ENCODE peak calls at places on chromosomes 16 and 17, in eight cellular contexts. R, D, N, A, H, S, G and T are unnamed samples.
A peak's percentile ranks its signal among the peaks of the same experiment; 100 is the strongest.

GRCh38 chr16:66484453-66485213 is 57.5 kb downstream of the BEAN1 start:
- DNase-seq in G (no peak), R (no peak), S (no peak), N (peak; percentile 24), H (no peak), A (no peak), D (no peak), T (no peak)

GRCh38 chr16:68993885-68994284 is 111.6 kb upstream of the HAS3 start:
- DNase-seq in A (peak; percentile 91), S (no peak), G (no peak), D (no peak), N (no peak), H (peak; percentile 87), R (no peak), T (peak; percentile 23)

GRCh38 chr17:57530026-57530425 is 215.1 kb downstream of the CCDC182 start:
- DNase-seq in D (no peak), R (no peak), H (no peak), G (no peak), S (no peak), A (peak; percentile 45), N (no peak), T (no peak)

GRCh38 chr16:8669481-8669880 is 4.9 kb upstream of the ABAT start:
- DNase-seq in A (no peak), N (no peak), R (no peak), H (no peak), G (no peak), D (no peak), S (no peak), T (no peak)

GRCh38 chr17:21252875-21253645 is at the start of gene NATD1:
- DNase-seq in N (peak; percentile 90), R (peak; percentile 97), A (peak; percentile 93), D (peak; percentile 96), H (peak; percentile 75), G (peak; percentile 65), S (peak; percentile 80), T (peak; percentile 92)

GRCh38 chr16:89117975-89118289 is 24.3 kb downstream of the ACSF3 start:
- DNase-seq in G (no peak), R (no peak), S (no peak), N (no peak), A (no peak), D (no peak), H (no peak), T (no peak)

GRCh38 chr17:70906808-70907207 is 737.5 kb downstream of the KCNJ2 start:
- DNase-seq in A (peak; percentile 64), H (no peak), D (peak; percentile 64), N (no peak), S (peak; percentile 11), G (no peak), R (peak; percentile 12), T (no peak)

GRCh38 chr17:55524440-55525220 is 13.4 kb upstream of the SMIM36 start:
- DNase-seq in A (no peak), N (no peak), G (no peak), R (no peak), H (no peak), S (no peak), D (no peak), T (no peak)

GRCh38 chr16:29912087-29912486 is 11.8 kb downstream of the ASPHD1 start:
- DNase-seq in H (no peak), A (no peak), S (no peak), R (peak; percentile 17), G (no peak), D (no peak), N (no peak), T (no peak)

GRCh38 chr17:17134051-17134951 is 71.8 kb downstream of the PLD6 start:
- DNase-seq in A (no peak), H (no peak), R (no peak), G (no peak), S (no peak), D (no peak), N (no peak), T (no peak)

GRCh38 chr17:27471321-27472269 is 15.3 kb downstream of the KSR1 start:
- DNase-seq in N (no peak), D (no peak), G (peak; percentile 41), A (peak; percentile 43), S (peak; percentile 50), R (no peak), H (no peak), T (no peak)

GRCh38 chr16:72844225-72844920 is 203.6 kb downstream of the ZFHX3 start:
- DNase-seq in G (no peak), A (no peak), D (peak; percentile 43), N (no peak), S (peak; percentile 30), H (no peak), R (no peak), T (no peak)

GRCh38 chr16:57992084-57992483 is 8.4 kb downstream of the ZNF319 start:
- DNase-seq in H (no peak), A (no peak), D (no peak), S (no peak), G (no peak), N (no peak), R (no peak), T (peak; percentile 2)

GRCh38 chr17:36940313-36941264 is 3.3 kb downstream of the LHX1 start:
- DNase-seq in R (peak; percentile 50), S (no peak), G (no peak), H (no peak), N (no peak), D (peak; percentile 55), A (no peak), T (no peak)

GRCh38 chr17:74165811-74166365 is 37.6 kb upstream of the RPL38 start:
- DNase-seq in N (no peak), H (no peak), D (no peak), R (no peak), S (no peak), A (no peak), G (no peak), T (no peak)

GRCh38 chr17:82740906-82741759 is 5.7 kb downstream of the FN3K start:
- DNase-seq in R (peak; percentile 17), G (no peak), H (no peak), N (peak; percentile 67), A (peak; percentile 12), S (no peak), D (no peak), T (peak; percentile 70)

GRCh38 chr17:75267403-75268232 is 3.4 kb downstream of the MIF4GD start:
- DNase-seq in R (peak; percentile 89), H (peak; percentile 18), D (peak; percentile 57), S (no peak), N (no peak), A (no peak), G (no peak), T (peak; percentile 77)

GRCh38 chr16:9966569-9967157 is 215.6 kb downstream of the GRIN2A start:
- DNase-seq in H (peak; percentile 65), A (peak; percentile 4), R (no peak), D (no peak), S (no peak), N (no peak), G (no peak), T (no peak)

GRCh38 chr16:73125860-73126259 is 77.9 kb upstream of the ZFHX3 start:
- DNase-seq in H (peak; percentile 13), R (no peak), D (no peak), G (no peak), S (no peak), N (no peak), A (peak; percentile 87), T (no peak)

DNA sequence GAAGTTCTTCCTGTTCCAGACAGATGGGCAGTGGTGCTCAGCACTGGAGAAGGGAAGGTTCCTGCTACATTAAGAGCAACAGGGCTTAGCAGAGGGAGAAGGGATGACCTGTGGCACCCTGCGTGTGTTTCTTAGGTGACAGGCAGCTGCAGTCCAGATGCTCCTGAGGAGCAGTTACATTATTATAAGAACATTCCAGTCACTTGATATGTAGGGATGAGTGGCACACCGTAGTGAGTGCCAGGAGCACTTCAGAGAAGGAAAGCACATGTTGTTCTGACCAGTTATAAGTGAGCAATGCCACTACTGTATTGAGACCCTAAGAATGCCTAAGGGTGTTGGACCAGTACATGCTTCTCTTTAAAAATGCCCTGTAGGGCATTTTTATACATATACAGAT is 39.9 kb upstream of the MRC2 start:
- DNase-seq in D (no peak), N (no peak), G (no peak), H (no peak), R (no peak), S (no peak), A (no peak), T (no peak)
- TF ChIP-seq EZH2phosphoT487 in D (no peak), N (no peak), G (no peak), H (no peak), R (no peak), S (no peak), A (no peak), T (no peak)

GRCh38 chr17:1050246-1050995 is 53.5 kb downstream of the TIMM22 start:
- DNase-seq in R (no peak), D (no peak), H (no peak), N (no peak), A (no peak), G (no peak), S (no peak), T (no peak)
- TF ChIP-seq EZH2phosphoT487 in R (no peak), D (no peak), H (no peak), N (no peak), A (no peak), G (no peak), S (no peak), T (no peak)

DNA sequence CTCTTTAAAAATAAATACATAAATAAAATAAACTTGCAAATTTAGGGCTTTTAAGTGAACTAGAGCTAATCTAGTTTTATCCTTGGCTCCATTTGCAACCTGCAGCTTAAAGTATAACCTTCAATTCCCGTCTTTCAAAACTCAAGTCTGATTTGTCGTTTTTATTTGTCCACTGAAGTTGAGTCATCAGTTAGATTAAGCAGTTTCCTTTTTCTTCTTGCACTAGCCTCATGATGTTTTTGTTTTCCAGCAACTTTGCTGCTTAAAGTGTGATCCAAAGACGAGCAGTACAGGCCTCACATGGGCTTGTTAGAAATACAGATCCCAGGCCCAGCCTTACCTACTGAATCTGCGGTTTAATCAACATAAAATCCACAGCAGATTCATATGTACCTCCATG is 13.8 kb downstream of the ARSG start:
- DNase-seq in H (peak; percentile 28), A (peak; percentile 32), D (no peak), G (no peak), R (no peak), S (no peak), N (no peak), T (no peak)
- TF ChIP-seq EZH2phosphoT487 in H (no peak), A (no peak), D (no peak), G (no peak), R (no peak), S (no peak), N (no peak), T (no peak)

GRCh38 chr17:33234233-33234632 is 58.9 kb downstream of the ASIC2 start:
- DNase-seq in R (no peak), N (no peak), S (no peak), H (no peak), A (no peak), G (no peak), D (no peak), T (no peak)

GRCh38 chr17:33229028-33229427 is 64.1 kb downstream of the ASIC2 start:
- DNase-seq in R (no peak), S (no peak), D (no peak), N (no peak), H (no peak), G (no peak), A (no peak), T (no peak)

GRCh38 chr17:33229499-33229898 is 63.6 kb downstream of the ASIC2 start:
- DNase-seq in D (no peak), N (no peak), H (no peak), S (no peak), R (no peak), A (no peak), G (no peak), T (no peak)

GRCh38 chr17:33234930-33235685 is 58.0 kb downstream of the ASIC2 start:
- DNase-seq in N (no peak), S (no peak), H (peak; percentile 88), D (no peak), A (peak; percentile 96), R (no peak), G (no peak), T (peak; percentile 65)

GRCh38 chr17:33233855-33234228 is 59.3 kb downstream of the ASIC2 start:
- DNase-seq in D (no peak), A (peak; percentile 17), N (no peak), S (no peak), G (no peak), H (peak; percentile 19), R (no peak), T (no peak)
- TF ChIP-seq EZH2phosphoT487 in D (no peak), A (no peak), N (no peak), S (no peak), G (no peak), H (no peak), R (no peak), T (no peak)